ENCODE peak calls at places on chromosomes 2 and 18, in eight cellular contexts. Y is anterior cingulate cortex; A is uterus; E is activated CD8-positive, alpha-beta memory T cell treated with anti-CD3 and anti-CD28 coated beads for 1 hour; X is activated gamma-delta T cell treated with anti-CD3 and anti-CD28 coated beads, Interleukin-2, amount 50 U/mL, for 16 hours; D is LoVo; V is IMR-90; H is fibroblast of villous mesenchyme. B is an unnamed sample.

GRCh38 chr2:229133155-229133772 is 137.8 kb downstream of the PID1 start:
- DNase-seq in D (peak; percentile 66), V (peak; percentile 12), H (peak; percentile 65), A (no peak), X (no peak), Y (no peak), E (no peak), B (no peak)

GRCh38 chr2:182366625-182367024 is 60.2 kb downstream of the PDE1A start:
- DNase-seq in E (no peak), D (no peak), H (peak; percentile 96), X (no peak), V (peak; percentile 75), A (peak; percentile 80), Y (no peak), B (no peak)

GRCh38 chr2:66836851-66837250 is 401.9 kb downstream of the MEIS1 start:
- DNase-seq in X (no peak), D (no peak), V (no peak), Y (no peak), E (no peak), H (no peak), A (no peak), B (no peak)

GRCh38 chr2:65313126-65313953 is 85.7 kb downstream of the ACTR2 start:
- DNase-seq in X (no peak), V (no peak), A (no peak), Y (no peak), D (no peak), E (no peak), H (no peak), B (peak; percentile 62)

GRCh38 chr18:78362198-78362597 is 617.4 kb upstream of the SALL3 start:
- DNase-seq in H (no peak), D (no peak), A (no peak), X (no peak), V (no peak), Y (no peak), E (no peak), B (no peak)

GRCh38 chr2:529425-529824 is 147.8 kb downstream of the TMEM18 start:
- DNase-seq in A (no peak), Y (no peak), H (peak; percentile 12), D (peak; percentile 2), E (no peak), V (peak; percentile 1), X (no peak), B (no peak)

GRCh38 chr2:159797468-159798375 is at the start of gene CD302:
- DNase-seq in Y (peak; percentile 45), A (peak; percentile 64), D (peak; percentile 32), E (no peak), V (peak; percentile 45), H (peak; percentile 42), X (peak; percentile 16), B (peak; percentile 92)

GRCh38 chr2:240589850-240590525 is 3.5 kb downstream of the CAPN10 start:
- DNase-seq in Y (no peak), A (no peak), H (no peak), E (no peak), X (no peak), D (no peak), V (no peak), B (no peak)

GRCh38 chr2:104851236-104852160 is 2.4 kb upstream of the POU3F3 start:
- DNase-seq in Y (peak; percentile 38), D (no peak), V (no peak), X (no peak), E (no peak), A (no peak), H (no peak), B (no peak)

GRCh38 chr2:2012505-2012904 is 268.2 kb upstream of the PXDN start:
- DNase-seq in H (no peak), A (no peak), Y (peak; percentile 44), V (no peak), X (no peak), E (no peak), D (no peak), B (no peak)

GRCh38 chr2:128834203-128834602 is 515.5 kb upstream of the HS6ST1 start:
- DNase-seq in D (no peak), X (no peak), A (no peak), Y (no peak), H (no peak), V (no peak), E (no peak), B (no peak)

GRCh38 chr2:86332654-86333053 is 4.8 kb downstream of the REEP1 start:
- DNase-seq in Y (no peak), D (no peak), V (no peak), H (no peak), E (no peak), A (no peak), X (no peak), B (no peak)

GRCh38 chr2:236306825-236307540 is 42.8 kb upstream of the ASB18 start:
- DNase-seq in E (no peak), D (no peak), Y (no peak), A (no peak), H (no peak), X (no peak), V (no peak), B (no peak)

GRCh38 chr2:209334188-209335017 is 89.4 kb upstream of the MAP2 start:
- DNase-seq in A (peak; percentile 23), X (no peak), Y (peak; percentile 31), E (no peak), H (peak; percentile 52), D (peak; percentile 57), V (peak; percentile 37), B (peak; percentile 61)

GRCh38 chr2:111205774-111206173 is 85.1 kb downstream of the BCL2L11 start:
- DNase-seq in V (no peak), X (no peak), H (no peak), Y (no peak), A (no peak), D (no peak), E (no peak), B (no peak)

GRCh38 chr2:239828192-239828972 is 196.8 kb downstream of the NDUFA10 start:
- DNase-seq in D (no peak), V (no peak), X (no peak), E (no peak), A (peak; percentile 6), H (no peak), Y (no peak), B (no peak)

GRCh38 chr2:68428746-68429145 is 38.3 kb downstream of the FBXO48 start:
- DNase-seq in A (no peak), Y (no peak), E (no peak), X (no peak), H (peak; percentile 13), V (no peak), D (no peak), B (no peak)

GRCh38 chr2:164735309-164735919 is 106.2 kb downstream of the COBLL1 start:
- DNase-seq in D (peak; percentile 5), E (no peak), V (no peak), H (no peak), Y (no peak), A (no peak), X (no peak), B (no peak)

GRCh38 chr2:156663757-156664409 is 227.7 kb downstream of the GPD2 start:
- DNase-seq in E (no peak), X (no peak), A (no peak), H (no peak), D (no peak), Y (no peak), V (no peak), B (no peak)

GRCh38 chr2:96768083-96768561 is 7.4 kb downstream of the CNNM4 start:
- DNase-seq in D (peak; percentile 43), Y (no peak), V (no peak), A (no peak), X (no peak), H (peak; percentile 55), E (no peak), B (no peak)

GRCh38 chr2:25176138-25176537 is 7.8 kb upstream of the POMC start:
- DNase-seq in H (no peak), V (no peak), X (no peak), E (no peak), D (no peak), Y (no peak), A (no peak), B (no peak)

GRCh38 chr2:63435080-63435479 is 153.2 kb downstream of the WDPCP start:
- DNase-seq in A (no peak), H (no peak), X (no peak), E (no peak), Y (no peak), D (no peak), V (no peak), B (no peak)

GRCh38 chr2:212773808-212774339 is 235.3 kb upstream of the ERBB4 start:
- DNase-seq in Y (no peak), A (no peak), H (no peak), D (no peak), V (no peak), E (no peak), X (no peak), B (no peak)

GRCh38 chr2:122627388-122627787 is 871.9 kb downstream of the TSN start:
- DNase-seq in Y (no peak), V (no peak), E (no peak), X (no peak), D (no peak), A (no peak), H (no peak), B (no peak)

GRCh38 chr2:8583400-8584173 is 98.3 kb upstream of the ID2 start:
- DNase-seq in Y (peak; percentile 59), X (peak; percentile 65), A (peak; percentile 90), D (peak; percentile 94), V (peak; percentile 19), H (peak; percentile 31), E (peak; percentile 52), B (peak; percentile 92)

GRCh38 chr2:240564571-240565266 is 3.6 kb upstream of the RNPEPL1 start:
- DNase-seq in X (no peak), D (no peak), A (peak; percentile 9), Y (no peak), H (peak; percentile 91), V (peak; percentile 88), E (no peak), B (peak; percentile 51)

GRCh38 chr2:15932394-15933183 is 7.8 kb upstream of the MYCN start:
- DNase-seq in D (no peak), V (no peak), Y (no peak), X (no peak), H (no peak), A (no peak), E (no peak), B (no peak)

GRCh38 chr2:150271952-150272351 is 215.5 kb downstream of the RND3 start:
- DNase-seq in E (no peak), A (no peak), V (peak; percentile 93), X (no peak), Y (no peak), D (peak; percentile 44), H (peak; percentile 77), B (no peak)

GRCh38 chr2:98519156-98519555 is 74.5 kb downstream of the INPP4A start:
- DNase-seq in E (no peak), A (no peak), V (peak; percentile 50), D (no peak), Y (no peak), H (no peak), X (no peak), B (no peak)

GRCh38 chr2:219059375-219059724 is 1.4 kb downstream of the IHH start:
- DNase-seq in V (no peak), H (no peak), D (no peak), E (no peak), X (no peak), Y (no peak), A (no peak), B (no peak)

GRCh38 chr18:69161383-69162028 is 239.2 kb upstream of the DOK6 start:
- DNase-seq in X (no peak), V (peak; percentile 63), H (peak; percentile 26), A (no peak), E (no peak), D (no peak), Y (no peak), B (no peak)

GRCh38 chr18:76720683-76721082 is 101.7 kb upstream of the ZNF236 start:
- DNase-seq in D (no peak), Y (no peak), H (peak; percentile 62), V (no peak), A (no peak), X (no peak), E (no peak), B (no peak)